ENCODE peak calls at places on chromosomes 5 and 9, in five cellular contexts. W, E, C, D and I are unnamed samples.

GRCh38 chr9:117825609-117826347 is 121.6 kb downstream of the TLR4 start:
- DNase-seq in W (no peak), E (no peak), C (no peak), D (peak; percentile 86), I (no peak)

GRCh38 chr5:458547-459353 is 15.8 kb downstream of the EXOC3 start:
- DNase-seq in W (no peak), E (no peak), C (no peak), D (no peak), I (no peak)

GRCh38 chr9:8025532-8025931 is 226.0 kb upstream of the DMAC1 start:
- DNase-seq in W (no peak), E (no peak), C (no peak), D (no peak), I (no peak)

GRCh38 chr5:39200081-39200480 is 19.3 kb downstream of the FYB1 start:
- DNase-seq in W (no peak), E (no peak), C (no peak), D (no peak), I (no peak)

GRCh38 chr5:149113669-149114068 is 27.6 kb upstream of the ABLIM3 start:
- DNase-seq in W (no peak), E (no peak), C (no peak), D (no peak), I (no peak)

GRCh38 chr5:94347130-94347529 is 271.3 kb downstream of the KIAA0825 start:
- DNase-seq in W (no peak), E (no peak), C (no peak), D (no peak), I (no peak)

GRCh38 chr9:121156263-121156731 is 45.4 kb downstream of the RAB14 start:
- DNase-seq in W (no peak), E (no peak), C (no peak), D (no peak), I (no peak)

GRCh38 chr5:101306391-101307137 is 403.5 kb upstream of the ST8SIA4 start:
- DNase-seq in W (no peak), E (no peak), C (peak; percentile 44), D (no peak), I (no peak)

GRCh38 chr5:6714221-6715041 is 1.2 kb downstream of the TENT4A start:
- DNase-seq in W (no peak), E (no peak), C (no peak), D (no peak), I (no peak)

GRCh38 chr9:3674561-3674960 is 148.8 kb upstream of the RFX3 start:
- DNase-seq in W (no peak), E (no peak), C (no peak), D (no peak), I (no peak)

GRCh38 chr5:4994994-4995393 is 145.1 kb upstream of the ADAMTS16 start:
- DNase-seq in W (no peak), E (no peak), C (no peak), D (no peak), I (no peak)

GRCh38 chr9:74742792-74743389 is 144.8 kb downstream of the TRPM6 start:
- DNase-seq in W (peak; percentile 17), E (no peak), C (peak; percentile 19), D (peak; percentile 2), I (peak; percentile 19)

GRCh38 chr5:86757824-86758223 is 140.1 kb downstream of the COX7C start:
- DNase-seq in W (no peak), E (no peak), C (no peak), D (no peak), I (no peak)

GRCh38 chr9:129247285-129248153 is 69.5 kb upstream of the IER5L start:
- DNase-seq in W (no peak), E (no peak), C (no peak), D (no peak), I (no peak)

GRCh38 chr5:131679911-131680310 is 44.9 kb upstream of the RAPGEF6 start:
- DNase-seq in W (no peak), E (no peak), C (no peak), D (no peak), I (no peak)

GRCh38 chr9:105341784-105342183 is 97.3 kb downstream of the SLC44A1 start:
- DNase-seq in W (no peak), E (no peak), C (no peak), D (no peak), I (no peak)

GRCh38 chr5:153777681-153778080 is 261.0 kb downstream of the FAM114A2 start:
- DNase-seq in W (no peak), E (no peak), C (no peak), D (no peak), I (no peak)

GRCh38 chr9:83166369-83166768 is 103.4 kb upstream of the RASEF start:
- DNase-seq in W (no peak), E (peak; percentile 48), C (no peak), D (no peak), I (peak; percentile 2)

GRCh38 chr5:77973253-77973609 is 197.1 kb upstream of the TBCA start:
- DNase-seq in W (no peak), E (no peak), C (no peak), D (no peak), I (peak; percentile 70)

GRCh38 chr9:35906923-35907699 is 1.1 kb downstream of the HRCT1 start:
- DNase-seq in W (no peak), E (peak; percentile 70), C (no peak), D (no peak), I (no peak)